ENCODE peak calls at places on chromosomes 12 and 14, in nine cellular contexts. One of them, this sample, is unnamed.

GRCh38 chr14:42111355-42111754 is 504.7 kb downstream of the LRFN5 start:
- DNase-seq in RWPE1: no peak
- DNase-seq in IMR-90: no peak
- DNase-seq in AG04449: no peak
- DNase-seq in right atrium auricular region: no peak
- DNase-seq in stomach: no peak
- DNase-seq in thyroid gland: no peak
- DNase-seq in HCT116: no peak
- DNase-seq in fibroblast of lung: no peak
- DNase-seq in this sample: no peak

GRCh38 chr14:75282166-75282547 is 3.5 kb downstream of the FOS start:
- DNase-seq in thyroid gland: no peak
- DNase-seq in HCT116: no peak
- DNase-seq in AG04449: no peak
- DNase-seq in right atrium auricular region: peak
- DNase-seq in stomach: no peak
- DNase-seq in RWPE1: no peak
- DNase-seq in IMR-90: peak
- DNase-seq in fibroblast of lung: peak
- DNase-seq in this sample: no peak

GRCh38 chr12:63766498-63766897 is 13.2 kb upstream of the RXYLT1 start:
- DNase-seq in AG04449: no peak
- DNase-seq in HCT116: no peak
- DNase-seq in RWPE1: no peak
- DNase-seq in fibroblast of lung: no peak
- DNase-seq in right atrium auricular region: no peak
- DNase-seq in thyroid gland: no peak
- DNase-seq in IMR-90: no peak
- DNase-seq in stomach: no peak
- DNase-seq in this sample: no peak

GRCh38 chr12:98228619-98229538 is 286.5 kb upstream of the TMPO start:
- DNase-seq in RWPE1: no peak
- DNase-seq in AG04449: no peak
- DNase-seq in stomach: no peak
- DNase-seq in right atrium auricular region: no peak
- DNase-seq in fibroblast of lung: no peak
- DNase-seq in HCT116: no peak
- DNase-seq in thyroid gland: no peak
- DNase-seq in IMR-90: no peak
- DNase-seq in this sample: no peak

GRCh38 chr14:34324363-34324795 is 137.7 kb downstream of the SPTSSA start:
- DNase-seq in thyroid gland: no peak
- DNase-seq in stomach: no peak
- DNase-seq in right atrium auricular region: no peak
- DNase-seq in IMR-90: peak
- DNase-seq in fibroblast of lung: peak
- DNase-seq in HCT116: peak
- DNase-seq in RWPE1: peak
- DNase-seq in AG04449: no peak
- DNase-seq in this sample: peak

GRCh38 chr14:20679907-20680306 is 4.5 kb upstream of the RNASE4 start:
- DNase-seq in RWPE1: peak
- DNase-seq in AG04449: no peak
- DNase-seq in IMR-90: peak
- DNase-seq in thyroid gland: peak
- DNase-seq in fibroblast of lung: no peak
- DNase-seq in right atrium auricular region: no peak
- DNase-seq in HCT116: no peak
- DNase-seq in stomach: no peak
- DNase-seq in this sample: no peak

GRCh38 chr12:52399756-52400155 is 6.4 kb downstream of the KRT82 start:
- DNase-seq in IMR-90: no peak
- DNase-seq in HCT116: no peak
- DNase-seq in AG04449: no peak
- DNase-seq in right atrium auricular region: no peak
- DNase-seq in fibroblast of lung: no peak
- DNase-seq in thyroid gland: no peak
- DNase-seq in RWPE1: no peak
- DNase-seq in stomach: no peak
- DNase-seq in this sample: no peak

GRCh38 chr12:115426732-115427131 is 742.8 kb upstream of the TBX3 start:
- DNase-seq in thyroid gland: no peak
- DNase-seq in right atrium auricular region: no peak
- DNase-seq in stomach: no peak
- DNase-seq in HCT116: no peak
- DNase-seq in RWPE1: no peak
- DNase-seq in AG04449: no peak
- DNase-seq in IMR-90: no peak
- DNase-seq in fibroblast of lung: no peak
- DNase-seq in this sample: no peak

GRCh38 chr14:106417224-106418049 is 891.1 kb downstream of the TMEM121 start:
- DNase-seq in IMR-90: no peak
- DNase-seq in RWPE1: no peak
- DNase-seq in HCT116: peak
- DNase-seq in fibroblast of lung: no peak
- DNase-seq in thyroid gland: no peak
- DNase-seq in AG04449: no peak
- DNase-seq in right atrium auricular region: no peak
- DNase-seq in stomach: peak
- DNase-seq in this sample: no peak

GRCh38 chr12:103884316-103884715 is 43.3 kb upstream of the NT5DC3 start:
- DNase-seq in right atrium auricular region: no peak
- DNase-seq in HCT116: no peak
- DNase-seq in AG04449: no peak
- DNase-seq in fibroblast of lung: peak
- DNase-seq in stomach: no peak
- DNase-seq in IMR-90: peak
- DNase-seq in RWPE1: peak
- DNase-seq in thyroid gland: peak
- DNase-seq in this sample: no peak

GRCh38 chr12:114369088-114369487 is 36.9 kb downstream of the TBX5 start:
- DNase-seq in fibroblast of lung: no peak
- DNase-seq in IMR-90: no peak
- DNase-seq in AG04449: no peak
- DNase-seq in right atrium auricular region: no peak
- DNase-seq in thyroid gland: no peak
- DNase-seq in stomach: no peak
- DNase-seq in HCT116: no peak
- DNase-seq in RWPE1: no peak
- DNase-seq in this sample: no peak

GRCh38 chr14:95811813-95812212 is 64.8 kb upstream of the TUNAR start:
- DNase-seq in RWPE1: no peak
- DNase-seq in right atrium auricular region: peak
- DNase-seq in stomach: no peak
- DNase-seq in thyroid gland: no peak
- DNase-seq in HCT116: no peak
- DNase-seq in IMR-90: no peak
- DNase-seq in fibroblast of lung: no peak
- DNase-seq in AG04449: no peak
- DNase-seq in this sample: peak

GRCh38 chr12:103928736-103929050 is 1.5 kb upstream of the HSP90B1 start:
- DNase-seq in stomach: peak
- DNase-seq in IMR-90: no peak
- DNase-seq in RWPE1: no peak
- DNase-seq in HCT116: no peak
- DNase-seq in thyroid gland: peak
- DNase-seq in AG04449: no peak
- DNase-seq in fibroblast of lung: no peak
- DNase-seq in right atrium auricular region: no peak
- DNase-seq in this sample: no peak

GRCh38 chr12:93042283-93042682 is 113.2 kb upstream of the EEA1 start:
- DNase-seq in AG04449: no peak
- DNase-seq in thyroid gland: no peak
- DNase-seq in IMR-90: peak
- DNase-seq in right atrium auricular region: no peak
- DNase-seq in RWPE1: no peak
- DNase-seq in stomach: no peak
- DNase-seq in HCT116: no peak
- DNase-seq in fibroblast of lung: no peak
- DNase-seq in this sample: no peak

GRCh38 chr14:81849714-81850113 is 316.1 kb upstream of the SEL1L start:
- DNase-seq in AG04449: no peak
- DNase-seq in RWPE1: no peak
- DNase-seq in right atrium auricular region: no peak
- DNase-seq in HCT116: no peak
- DNase-seq in fibroblast of lung: no peak
- DNase-seq in thyroid gland: no peak
- DNase-seq in stomach: no peak
- DNase-seq in IMR-90: no peak
- DNase-seq in this sample: no peak

GRCh38 chr12:128486951-128487350 is 220.0 kb downstream of the TMEM132C start:
- DNase-seq in RWPE1: no peak
- DNase-seq in HCT116: no peak
- DNase-seq in AG04449: no peak
- DNase-seq in right atrium auricular region: no peak
- DNase-seq in IMR-90: no peak
- DNase-seq in stomach: no peak
- DNase-seq in thyroid gland: no peak
- DNase-seq in fibroblast of lung: no peak
- DNase-seq in this sample: no peak

GRCh38 chr12:24777359-24777758 is 171.5 kb downstream of the BCAT1 start:
- DNase-seq in HCT116: no peak
- DNase-seq in fibroblast of lung: no peak
- DNase-seq in IMR-90: no peak
- DNase-seq in right atrium auricular region: no peak
- DNase-seq in stomach: no peak
- DNase-seq in AG04449: no peak
- DNase-seq in thyroid gland: no peak
- DNase-seq in RWPE1: no peak
- DNase-seq in this sample: no peak

GRCh38 chr12:89476889-89477288 is 47.7 kb downstream of the GALNT4 start:
- DNase-seq in IMR-90: no peak
- DNase-seq in HCT116: no peak
- DNase-seq in right atrium auricular region: no peak
- DNase-seq in AG04449: no peak
- DNase-seq in RWPE1: no peak
- DNase-seq in thyroid gland: no peak
- DNase-seq in fibroblast of lung: no peak
- DNase-seq in stomach: no peak
- DNase-seq in this sample: no peak

GRCh38 chr12:24960222-24960855 is 11.4 kb upstream of the BCAT1 start:
- DNase-seq in RWPE1: peak
- DNase-seq in fibroblast of lung: peak
- DNase-seq in right atrium auricular region: no peak
- DNase-seq in IMR-90: peak
- DNase-seq in thyroid gland: no peak
- DNase-seq in AG04449: no peak
- DNase-seq in stomach: no peak
- DNase-seq in HCT116: peak
- DNase-seq in this sample: no peak

GRCh38 chr12:45660330-45660729 is 69.2 kb upstream of the ARID2 start:
- DNase-seq in stomach: peak
- DNase-seq in HCT116: peak
- DNase-seq in RWPE1: peak
- DNase-seq in IMR-90: peak
- DNase-seq in fibroblast of lung: peak
- DNase-seq in right atrium auricular region: no peak
- DNase-seq in AG04449: no peak
- DNase-seq in thyroid gland: no peak
- DNase-seq in this sample: no peak

GRCh38 chr14:69481815-69482568 is 2.5 kb upstream of the PLEKHD1 start:
- DNase-seq in IMR-90: no peak
- DNase-seq in HCT116: no peak
- DNase-seq in stomach: no peak
- DNase-seq in RWPE1: no peak
- DNase-seq in fibroblast of lung: no peak
- DNase-seq in thyroid gland: peak
- DNase-seq in AG04449: no peak
- DNase-seq in right atrium auricular region: no peak
- DNase-seq in this sample: no peak

GRCh38 chr14:72743626-72744025 is 150.3 kb downstream of the DPF3 start:
- DNase-seq in AG04449: no peak
- DNase-seq in thyroid gland: no peak
- DNase-seq in HCT116: no peak
- DNase-seq in stomach: peak
- DNase-seq in right atrium auricular region: peak
- DNase-seq in RWPE1: no peak
- DNase-seq in fibroblast of lung: no peak
- DNase-seq in IMR-90: no peak
- DNase-seq in this sample: peak

GRCh38 chr12:26113853-26114719 is 10.8 kb downstream of the BHLHE41 start:
- DNase-seq in HCT116: peak
- DNase-seq in stomach: peak
- DNase-seq in IMR-90: peak
- DNase-seq in AG04449: peak
- DNase-seq in thyroid gland: peak
- DNase-seq in fibroblast of lung: peak
- DNase-seq in right atrium auricular region: peak
- DNase-seq in RWPE1: peak
- DNase-seq in this sample: peak
- TF ChIP-seq CTCF in HCT116: peak
- TF ChIP-seq CTCF in stomach: peak
- TF ChIP-seq CTCF in IMR-90: peak
- TF ChIP-seq CTCF in AG04449: peak
- TF ChIP-seq CTCF in thyroid gland: no peak
- TF ChIP-seq CTCF in fibroblast of lung: peak
- TF ChIP-seq CTCF in right atrium auricular region: peak
- TF ChIP-seq CTCF in RWPE1: peak
- TF ChIP-seq CTCF in this sample: peak

GRCh38 chr12:6187948-6188793 is 12.0 kb upstream of the CD9 start:
- DNase-seq in stomach: no peak
- DNase-seq in thyroid gland: no peak
- DNase-seq in RWPE1: no peak
- DNase-seq in right atrium auricular region: no peak
- DNase-seq in AG04449: no peak
- DNase-seq in HCT116: no peak
- DNase-seq in fibroblast of lung: no peak
- DNase-seq in IMR-90: no peak
- DNase-seq in this sample: no peak
- TF ChIP-seq CTCF in stomach: no peak
- TF ChIP-seq CTCF in thyroid gland: no peak
- TF ChIP-seq CTCF in RWPE1: no peak
- TF ChIP-seq CTCF in right atrium auricular region: no peak
- TF ChIP-seq CTCF in AG04449: no peak
- TF ChIP-seq CTCF in HCT116: peak
- TF ChIP-seq CTCF in fibroblast of lung: no peak
- TF ChIP-seq CTCF in IMR-90: no peak
- TF ChIP-seq CTCF in this sample: no peak

GRCh38 chr14:71141701-71142374 is 234.6 kb downstream of the PCNX1 start:
- DNase-seq in right atrium auricular region: no peak
- DNase-seq in thyroid gland: no peak
- DNase-seq in stomach: no peak
- DNase-seq in fibroblast of lung: peak
- DNase-seq in AG04449: no peak
- DNase-seq in HCT116: no peak
- DNase-seq in IMR-90: peak
- DNase-seq in RWPE1: no peak
- DNase-seq in this sample: no peak
- TF ChIP-seq CTCF in right atrium auricular region: no peak
- TF ChIP-seq CTCF in thyroid gland: no peak
- TF ChIP-seq CTCF in stomach: no peak
- TF ChIP-seq CTCF in fibroblast of lung: no peak
- TF ChIP-seq CTCF in AG04449: no peak
- TF ChIP-seq CTCF in HCT116: no peak
- TF ChIP-seq CTCF in IMR-90: no peak
- TF ChIP-seq CTCF in RWPE1: no peak
- TF ChIP-seq CTCF in this sample: no peak

DNA sequence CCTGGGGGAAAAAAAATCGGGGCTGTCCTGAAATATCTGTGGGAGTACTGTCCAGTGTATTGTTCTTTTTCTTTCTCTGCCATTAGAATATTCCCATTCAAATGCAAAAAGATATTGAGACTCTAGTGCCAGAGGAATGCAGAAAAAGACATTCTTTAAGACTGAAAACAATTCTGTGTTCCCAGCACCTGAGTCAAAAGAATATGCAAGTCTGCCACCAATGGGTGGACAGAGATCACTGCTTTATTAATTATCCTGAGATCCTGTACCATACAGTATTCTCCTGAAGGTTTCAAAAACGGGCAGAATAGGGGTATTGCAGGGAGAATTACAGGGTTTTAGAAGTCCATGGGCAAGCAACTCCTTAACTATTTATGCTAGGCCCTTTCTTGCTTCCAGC is 361.8 kb downstream of the C12orf50 start:
- DNase-seq in RWPE1: peak
- DNase-seq in fibroblast of lung: peak
- DNase-seq in right atrium auricular region: no peak
- DNase-seq in stomach: no peak
- DNase-seq in thyroid gland: no peak
- DNase-seq in IMR-90: peak
- DNase-seq in AG04449: no peak
- DNase-seq in HCT116: no peak
- DNase-seq in this sample: no peak
- TF ChIP-seq CTCF in RWPE1: no peak
- TF ChIP-seq CTCF in fibroblast of lung: peak
- TF ChIP-seq CTCF in right atrium auricular region: peak
- TF ChIP-seq CTCF in stomach: no peak
- TF ChIP-seq CTCF in thyroid gland: no peak
- TF ChIP-seq CTCF in IMR-90: peak
- TF ChIP-seq CTCF in AG04449: no peak
- TF ChIP-seq CTCF in HCT116: peak
- TF ChIP-seq CTCF in this sample: peak